ENCODE peak calls at places on chromosomes 5 and 9, in five cellular contexts. F, I, Q, G and M are unnamed samples.

GRCh38 chr5:87132696-87133095 is 135.0 kb upstream of the RASA1 start:
- DNase-seq in F (no peak), I (no peak), Q (no peak), G (no peak), M (no peak)

GRCh38 chr9:122377241-122378164 is 6.7 kb downstream of the PTGS1 start:
- DNase-seq in F (no peak), I (no peak), Q (no peak), G (peak; percentile 63), M (no peak)

GRCh38 chr9:131748411-131748955 is 8.6 kb upstream of the RAPGEF1 start:
- DNase-seq in F (no peak), I (no peak), Q (no peak), G (no peak), M (no peak)

GRCh38 chr5:37198066-37198465 is 51.1 kb downstream of the CPLANE1 start:
- DNase-seq in F (no peak), I (no peak), Q (no peak), G (no peak), M (no peak)

GRCh38 chr5:114101153-114101552 is 260.7 kb upstream of the KCNN2 start:
- DNase-seq in F (no peak), I (peak; percentile 43), Q (no peak), G (no peak), M (no peak)

GRCh38 chr5:132492386-132492785 is 1.8 kb upstream of the IRF1 start:
- DNase-seq in F (no peak), I (no peak), Q (no peak), G (no peak), M (no peak)

GRCh38 chr9:15306068-15306756 is 804 bp downstream of the TTC39B start:
- DNase-seq in F (no peak), I (peak; percentile 60), Q (no peak), G (no peak), M (peak; percentile 20)

GRCh38 chr9:87516222-87516930 is 18.7 kb downstream of the DAPK1 start:
- DNase-seq in F (no peak), I (peak; percentile 68), Q (no peak), G (no peak), M (no peak)

GRCh38 chr9:8780386-8780785 is 980.8 kb upstream of the DMAC1 start:
- DNase-seq in F (no peak), I (no peak), Q (no peak), G (no peak), M (no peak)

GRCh38 chr5:178350361-178351220 is 118.0 kb upstream of the PHYKPL start:
- DNase-seq in F (no peak), I (no peak), Q (no peak), G (peak; percentile 89), M (no peak)

GRCh38 chr5:143139585-143139984 is 263.9 kb downstream of the NR3C1 start:
- DNase-seq in F (no peak), I (no peak), Q (no peak), G (no peak), M (no peak)

GRCh38 chr9:112241491-112241890 is 66.4 kb upstream of the SUSD1 start:
- DNase-seq in F (no peak), I (peak; percentile 12), Q (no peak), G (no peak), M (no peak)

GRCh38 chr5:158701406-158702177 is 398.1 kb downstream of the EBF1 start:
- DNase-seq in F (no peak), I (peak; percentile 44), Q (no peak), G (no peak), M (peak; percentile 42)

GRCh38 chr5:139871624-139872023 is 76.0 kb downstream of the PSD2 start:
- DNase-seq in F (no peak), I (no peak), Q (no peak), G (no peak), M (no peak)

GRCh38 chr5:86894006-86894560 is 276.3 kb downstream of the COX7C start:
- DNase-seq in F (no peak), I (no peak), Q (no peak), G (no peak), M (no peak)

GRCh38 chr9:21084242-21084850 is 6.6 kb upstream of the IFNB1 start:
- DNase-seq in F (no peak), I (no peak), Q (no peak), G (no peak), M (no peak)

GRCh38 chr5:51983161-51983560 is 599.9 kb downstream of the ISL1 start:
- DNase-seq in F (no peak), I (no peak), Q (no peak), G (no peak), M (no peak)